ENCODE peak calls at places on chromosomes 6 and 20, in five cellular contexts. One of them, this sample, is unnamed.

GRCh38 chr6:75932067-75932466 is 140.4 kb downstream of the IMPG1 start:
- DNase-seq in GM12878: no peak
- DNase-seq in HCT116: peak; percentile 19
- DNase-seq in HepG2: peak; percentile 49
- DNase-seq in H1: no peak
- DNase-seq in this sample: peak; percentile 25

GRCh38 chr6:28632326-28632851 is 106.7 kb downstream of the GPX5 start:
- DNase-seq in GM12878: no peak
- DNase-seq in HCT116: no peak
- DNase-seq in HepG2: peak; percentile 16
- DNase-seq in H1: no peak
- DNase-seq in this sample: no peak

GRCh38 chr6:26122402-26122792 is 35.2 kb downstream of the HFE start:
- DNase-seq in GM12878: no peak
- DNase-seq in HCT116: no peak
- DNase-seq in HepG2: peak; percentile 79
- DNase-seq in H1: no peak
- DNase-seq in this sample: no peak

GRCh38 chr20:34318609-34319443 is 15.7 kb upstream of the AHCY start:
- DNase-seq in GM12878: no peak
- DNase-seq in HCT116: no peak
- DNase-seq in HepG2: peak; percentile 69
- DNase-seq in H1: no peak
- DNase-seq in this sample: no peak

GRCh38 chr6:42367353-42368011 is 84.2 kb downstream of the TRERF1 start:
- DNase-seq in GM12878: peak; percentile 59
- DNase-seq in HCT116: no peak
- DNase-seq in HepG2: no peak
- DNase-seq in H1: no peak
- DNase-seq in this sample: no peak

GRCh38 chr6:108675226-108676160 is 114.8 kb downstream of the FOXO3 start:
- DNase-seq in GM12878: no peak
- DNase-seq in HCT116: no peak
- DNase-seq in HepG2: no peak
- DNase-seq in H1: no peak
- DNase-seq in this sample: no peak

GRCh38 chr20:20096421-20096820 is 44.1 kb downstream of the CFAP61 start:
- DNase-seq in GM12878: no peak
- DNase-seq in HCT116: no peak
- DNase-seq in HepG2: no peak
- DNase-seq in H1: no peak
- DNase-seq in this sample: no peak

GRCh38 chr6:169046021-169046420 is 207.6 kb downstream of the THBS2 start:
- DNase-seq in GM12878: no peak
- DNase-seq in HCT116: no peak
- DNase-seq in HepG2: no peak
- DNase-seq in H1: no peak
- DNase-seq in this sample: no peak

DNA sequence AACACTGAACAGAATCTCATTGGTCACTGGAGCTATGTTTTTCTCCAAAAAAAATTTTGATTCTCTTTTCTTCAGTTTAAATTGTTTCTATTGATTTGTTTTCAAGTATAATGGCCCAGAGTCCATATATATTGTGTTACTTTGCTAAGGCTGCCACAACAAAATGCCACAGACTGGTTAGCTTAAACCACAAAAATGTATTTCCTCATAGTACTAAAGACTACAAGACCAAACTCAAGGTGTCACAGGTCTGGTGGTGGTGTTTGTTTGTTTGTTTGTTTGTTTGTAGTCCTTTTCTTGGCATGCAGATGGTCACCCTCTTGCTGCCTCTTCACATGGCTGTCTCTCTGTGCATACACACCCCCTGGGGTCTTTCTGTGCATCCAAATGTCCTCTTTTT is 34.0 kb downstream of the BMP5 start:
- DNase-seq in GM12878: no peak
- DNase-seq in HCT116: no peak
- DNase-seq in HepG2: no peak
- DNase-seq in H1: no peak
- DNase-seq in this sample: no peak
- TF ChIP-seq SRF in GM12878: no peak
- TF ChIP-seq SRF in HCT116: no peak
- TF ChIP-seq SRF in HepG2: no peak
- TF ChIP-seq SRF in H1: no peak
- TF ChIP-seq SRF in this sample: no peak

GRCh38 chr6:152267967-152268845 is 369.0 kb downstream of the SYNE1 start:
- DNase-seq in GM12878: no peak
- DNase-seq in HCT116: no peak
- DNase-seq in HepG2: peak; percentile 45
- DNase-seq in H1: no peak
- DNase-seq in this sample: peak; percentile 11

GRCh38 chr6:152271681-152272464 is 365.3 kb downstream of the SYNE1 start:
- DNase-seq in GM12878: peak; percentile 13
- DNase-seq in HCT116: no peak
- DNase-seq in HepG2: no peak
- DNase-seq in H1: no peak
- DNase-seq in this sample: no peak

GRCh38 chr6:152268846-152269442 is 368.2 kb downstream of the SYNE1 start:
- DNase-seq in GM12878: no peak
- DNase-seq in HCT116: no peak
- DNase-seq in HepG2: no peak
- DNase-seq in H1: no peak
- DNase-seq in this sample: no peak

GRCh38 chr6:152272486-152272885 is 364.7 kb downstream of the SYNE1 start:
- DNase-seq in GM12878: no peak
- DNase-seq in HCT116: no peak
- DNase-seq in HepG2: no peak
- DNase-seq in H1: no peak
- DNase-seq in this sample: no peak

DNA sequence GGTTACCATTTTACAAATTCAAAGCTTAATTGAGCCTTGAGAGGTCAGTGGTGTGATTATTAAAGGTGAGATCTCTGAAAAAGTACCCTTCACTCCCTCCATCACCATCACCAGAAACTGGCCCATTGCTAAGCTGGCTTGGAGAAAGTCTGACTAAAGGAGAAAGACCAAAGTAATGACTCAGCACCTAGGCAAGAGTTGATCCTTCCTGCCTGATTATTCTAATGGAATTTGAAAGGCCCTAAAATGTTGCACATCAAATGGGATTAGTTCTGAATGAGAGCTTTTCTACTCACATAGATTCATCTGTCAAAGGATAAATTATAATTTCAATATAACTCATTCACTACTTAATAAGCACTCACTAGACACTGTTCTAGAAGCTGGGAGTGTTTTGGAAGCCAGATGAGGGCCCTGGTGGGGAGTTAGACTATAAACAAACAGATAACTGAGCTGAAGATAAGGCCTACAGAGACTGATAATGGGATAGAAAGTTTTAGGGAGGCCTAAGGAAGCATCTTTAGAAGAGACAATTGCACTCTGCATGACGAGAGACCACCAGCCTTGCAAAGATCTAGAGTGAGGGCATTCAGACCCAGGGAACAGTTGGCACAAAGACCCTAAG is 366.7 kb downstream of the SYNE1 start:
- DNase-seq in GM12878: no peak
- DNase-seq in HCT116: no peak
- DNase-seq in HepG2: no peak
- DNase-seq in H1: no peak
- DNase-seq in this sample: no peak
- TF ChIP-seq SRF in GM12878: no peak
- TF ChIP-seq SRF in HCT116: no peak
- TF ChIP-seq SRF in HepG2: no peak
- TF ChIP-seq SRF in H1: no peak
- TF ChIP-seq SRF in this sample: no peak

GRCh38 chr6:110449545-110449903 is 26.9 kb downstream of the SLC22A16 start:
- DNase-seq in GM12878: no peak
- DNase-seq in HCT116: no peak
- DNase-seq in HepG2: no peak
- DNase-seq in H1: no peak
- DNase-seq in this sample: no peak
- TF ChIP-seq SRF in GM12878: no peak
- TF ChIP-seq SRF in HCT116: no peak
- TF ChIP-seq SRF in HepG2: no peak
- TF ChIP-seq SRF in H1: no peak
- TF ChIP-seq SRF in this sample: no peak

GRCh38 chr6:15955484-15955883 is 173.4 kb upstream of the MYLIP start:
- DNase-seq in GM12878: no peak
- DNase-seq in HCT116: no peak
- DNase-seq in HepG2: no peak
- DNase-seq in H1: no peak
- DNase-seq in this sample: no peak

GRCh38 chr6:15948930-15949900 is 179.7 kb upstream of the MYLIP start:
- DNase-seq in GM12878: no peak
- DNase-seq in HCT116: no peak
- DNase-seq in HepG2: peak; percentile 77
- DNase-seq in H1: no peak
- DNase-seq in this sample: peak; percentile 55

GRCh38 chr6:15950962-15951569 is 177.8 kb upstream of the MYLIP start:
- DNase-seq in GM12878: no peak
- DNase-seq in HCT116: no peak
- DNase-seq in HepG2: no peak
- DNase-seq in H1: no peak
- DNase-seq in this sample: no peak

GRCh38 chr6:15953152-15953880 is 175.6 kb upstream of the MYLIP start:
- DNase-seq in GM12878: no peak
- DNase-seq in HCT116: no peak
- DNase-seq in HepG2: no peak
- DNase-seq in H1: no peak
- DNase-seq in this sample: no peak

GRCh38 chr6:15952231-15953151 is 176.4 kb upstream of the MYLIP start:
- DNase-seq in GM12878: no peak
- DNase-seq in HCT116: no peak
- DNase-seq in HepG2: no peak
- DNase-seq in H1: no peak
- DNase-seq in this sample: no peak
- TF ChIP-seq SRF in GM12878: no peak
- TF ChIP-seq SRF in HCT116: no peak
- TF ChIP-seq SRF in HepG2: no peak
- TF ChIP-seq SRF in H1: no peak
- TF ChIP-seq SRF in this sample: no peak

DNA sequence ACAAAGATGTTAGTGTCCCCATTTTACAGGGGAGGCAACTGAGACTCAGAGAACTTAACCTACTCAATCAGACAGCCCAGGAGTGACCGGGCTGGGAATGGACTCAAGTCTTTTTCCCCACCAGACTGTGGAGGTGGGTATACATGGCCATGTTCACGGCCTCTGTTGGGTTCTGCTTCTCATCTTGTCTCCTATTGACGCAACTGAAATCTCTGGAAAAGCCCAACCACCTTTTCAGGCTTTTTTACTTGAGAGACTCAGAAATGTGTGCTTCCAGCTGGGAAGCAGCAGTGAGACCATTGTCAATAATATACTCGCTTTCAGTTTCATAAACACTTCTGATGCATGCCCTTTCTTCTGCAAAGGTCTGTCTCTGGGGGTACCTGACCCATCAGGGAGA is 70.7 kb downstream of the SOBP start:
- DNase-seq in GM12878: no peak
- DNase-seq in HCT116: no peak
- DNase-seq in HepG2: no peak
- DNase-seq in H1: no peak
- DNase-seq in this sample: no peak
- TF ChIP-seq SRF in GM12878: no peak
- TF ChIP-seq SRF in HCT116: no peak
- TF ChIP-seq SRF in HepG2: no peak
- TF ChIP-seq SRF in H1: no peak
- TF ChIP-seq SRF in this sample: no peak

DNA sequence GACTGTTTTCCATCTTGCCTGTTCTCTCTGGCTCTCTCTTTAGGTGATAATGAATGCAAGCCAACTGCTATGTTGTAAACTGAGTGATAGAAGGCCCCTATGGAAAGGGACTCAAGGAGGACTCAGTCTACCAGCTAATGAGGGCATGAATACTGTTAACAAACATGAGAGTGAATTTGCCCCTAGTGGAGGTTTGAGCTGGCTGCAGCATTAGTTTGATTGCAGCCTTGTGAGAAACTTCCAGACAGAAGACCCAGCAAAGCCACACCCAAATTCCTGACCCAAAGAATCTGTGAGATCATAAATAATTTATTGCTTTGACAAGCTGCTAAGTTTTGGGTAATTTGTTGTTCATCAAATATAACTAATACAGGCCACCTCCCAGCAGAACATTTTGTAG is 50.0 kb upstream of the PLCB1 start:
- DNase-seq in GM12878: no peak
- DNase-seq in HCT116: peak; percentile 7
- DNase-seq in HepG2: peak; percentile 15
- DNase-seq in H1: peak; percentile 3
- DNase-seq in this sample: no peak
- TF ChIP-seq SRF in GM12878: no peak
- TF ChIP-seq SRF in HCT116: no peak
- TF ChIP-seq SRF in HepG2: no peak
- TF ChIP-seq SRF in H1: no peak
- TF ChIP-seq SRF in this sample: no peak

GRCh38 chr6:153302133-153302532 is 171.1 kb upstream of the RGS17 start:
- DNase-seq in GM12878: no peak
- DNase-seq in HCT116: no peak
- DNase-seq in HepG2: no peak
- DNase-seq in H1: no peak
- DNase-seq in this sample: no peak

DNA sequence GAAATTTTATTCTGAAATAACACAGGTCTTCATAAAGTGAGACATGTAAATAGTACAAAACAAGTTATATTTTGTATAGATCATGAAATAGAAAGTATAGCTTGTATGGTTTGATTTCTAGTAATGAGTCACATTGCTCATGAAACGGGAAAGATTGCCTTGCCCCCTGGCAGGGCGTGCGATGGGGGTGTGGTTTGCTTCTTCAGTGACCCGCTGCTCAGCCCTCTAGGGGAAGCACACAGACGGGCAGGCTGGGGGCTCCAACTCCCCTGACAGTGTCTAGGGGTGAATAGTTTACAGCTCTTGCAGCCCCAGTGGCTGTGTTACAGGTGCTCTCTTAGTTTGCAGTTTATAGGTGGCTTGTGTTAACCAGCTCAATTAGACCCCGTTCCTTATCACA is 170.5 kb upstream of the RGS17 start:
- DNase-seq in GM12878: no peak
- DNase-seq in HCT116: no peak
- DNase-seq in HepG2: no peak
- DNase-seq in H1: no peak
- DNase-seq in this sample: no peak
- TF ChIP-seq SRF in GM12878: no peak
- TF ChIP-seq SRF in HCT116: no peak
- TF ChIP-seq SRF in HepG2: no peak
- TF ChIP-seq SRF in H1: no peak
- TF ChIP-seq SRF in this sample: no peak

GRCh38 chr20:23668477-23668951 is 20.3 kb downstream of the CST4 start:
- DNase-seq in GM12878: no peak
- DNase-seq in HCT116: peak; percentile 54
- DNase-seq in HepG2: peak; percentile 84
- DNase-seq in H1: peak; percentile 19
- DNase-seq in this sample: peak; percentile 57
- TF ChIP-seq SRF in GM12878: no peak
- TF ChIP-seq SRF in HCT116: no peak
- TF ChIP-seq SRF in HepG2: peak; percentile 20
- TF ChIP-seq SRF in H1: no peak
- TF ChIP-seq SRF in this sample: no peak

This sample was measured in K562.